ENCODE peak calls at places on chromosomes 3 and 15, in nine cellular contexts. S is testis, F is lung, M is uterus, X is tibial nerve, V is A673, T is breast epithelium, Y is IMR-90, W is mammary epithelial cell. P is an unnamed sample. For H3K4me1 and H3K36me3, the result is how much of the 10 kb centered on the place peaks cover.

GRCh38 chr15:69009353-69009752 is 5.1 kb upstream of the NOX5 start:
- DNase-seq in Y (no peak), W (no peak), T (no peak), X (no peak), M (no peak), F (no peak), V (no peak), S (no peak), P (no peak)

GRCh38 chr3:176430244-176430893 is 766.9 kb downstream of the TBL1XR1 start:
- DNase-seq in F (no peak), M (no peak), Y (peak), V (peak), T (no peak), S (peak), X (peak), W (peak), P (no peak)

GRCh38 chr3:72299321-72299802 is 514.4 kb upstream of the PROK2 start:
- DNase-seq in W (peak), X (no peak), S (no peak), Y (peak), T (no peak), F (no peak), M (peak), V (no peak), P (no peak)

GRCh38 chr3:173733029-173733652 is 335.6 kb downstream of the NLGN1 start:
- DNase-seq in X (peak), Y (peak), M (no peak), F (no peak), T (no peak), S (peak), V (peak), W (no peak), P (no peak)

GRCh38 chr3:71512000-71512399 is 71.5 kb downstream of the FOXP1 start:
- DNase-seq in M (no peak), W (no peak), Y (no peak), T (no peak), S (no peak), X (no peak), F (no peak), V (no peak), P (no peak)

GRCh38 chr3:110311526-110311925 is 760.1 kb upstream of the NECTIN3 start:
- DNase-seq in W (no peak), M (no peak), V (no peak), S (no peak), X (no peak), T (no peak), Y (no peak), F (no peak), P (no peak)

GRCh38 chr3:12675115-12675810 is 11.3 kb upstream of the RAF1 start:
- DNase-seq in M (no peak), Y (no peak), W (no peak), F (no peak), S (no peak), X (no peak), T (no peak), V (no peak), P (no peak)

GRCh38 chr3:16143870-16144568 is 30.5 kb upstream of the GALNT15 start:
- DNase-seq in F (no peak), X (no peak), Y (no peak), V (no peak), M (no peak), W (no peak), T (no peak), S (no peak), P (no peak)

GRCh38 chr3:37183976-37184375 is 9.6 kb upstream of the LRRFIP2 start:
- DNase-seq in F (no peak), M (no peak), S (no peak), V (no peak), Y (no peak), T (peak), W (peak), X (peak), P (no peak)

GRCh38 chr3:14508966-14509795 is 31.0 kb downstream of the GRIP2 start:
- DNase-seq in M (peak), Y (peak), S (peak), F (peak), V (peak), X (peak), T (no peak), W (no peak), P (peak)

GRCh38 chr3:127413318-127413673 is 125.5 kb upstream of the PRR20G start:
- DNase-seq in M (no peak), F (peak), S (no peak), T (no peak), V (no peak), W (no peak), X (peak), Y (no peak), P (no peak)

GRCh38 chr15:63339836-63340235 is 41.8 kb downstream of the CA12 start:
- DNase-seq in W (no peak), F (no peak), Y (no peak), X (no peak), M (no peak), S (no peak), T (no peak), V (no peak), P (no peak)

GRCh38 chr3:136898954-136899353 is 36.9 kb downstream of the NCK1 start:
- DNase-seq in M (no peak), V (no peak), S (no peak), Y (peak), X (no peak), T (no peak), W (no peak), F (no peak), P (no peak)

GRCh38 chr3:175193815-175194518 is 334.8 kb downstream of the NAALADL2 start:
- DNase-seq in S (no peak), V (no peak), X (no peak), F (no peak), Y (peak), M (no peak), W (peak), T (no peak), P (no peak)

GRCh38 chr15:57697588-57697987 is 8.9 kb upstream of the POLR2M start:
- DNase-seq in F (no peak), V (no peak), M (no peak), S (no peak), X (no peak), T (no peak), Y (peak), W (no peak), P (no peak)

GRCh38 chr3:43765417-43766030 is 74.8 kb downstream of the ABHD5 start:
- DNase-seq in F (no peak), M (no peak), V (no peak), Y (peak), W (no peak), X (peak), S (no peak), T (no peak), P (no peak)

GRCh38 chr15:74995779-74996765 is 709 bp downstream of the SCAMP5 start:
- DNase-seq in X (no peak), F (no peak), M (no peak), W (no peak), V (no peak), S (peak), T (no peak), Y (no peak), P (peak)

GRCh38 chr15:80549712-80550111 is 145.4 kb upstream of the ABHD17C start:
- DNase-seq in V (no peak), S (no peak), M (no peak), X (no peak), Y (no peak), F (no peak), W (peak), T (no peak), P (no peak)

GRCh38 chr3:65575376-65575840 is 463.3 kb downstream of the MAGI1 start:
- DNase-seq in V (no peak), X (no peak), T (no peak), W (peak), F (no peak), S (no peak), Y (peak), M (no peak), P (no peak)

GRCh38 chr15:40308844-40309189 is 1.1 kb upstream of the PLCB2 start:
- DNase-seq in S (no peak), V (no peak), Y (no peak), T (no peak), M (no peak), F (peak), W (no peak), X (no peak), P (no peak)

GRCh38 chr3:63565220-63565619 is 87.3 kb upstream of the SNTN start:
- DNase-seq in Y (no peak), W (no peak), M (no peak), F (no peak), V (peak), S (no peak), T (no peak), X (no peak), P (no peak)

GRCh38 chr3:62873672-62874397 is 1.4 kb downstream of the CADPS start:
- DNase-seq in X (no peak), W (no peak), V (peak), T (no peak), Y (no peak), S (peak), M (no peak), F (no peak), P (peak)

GRCh38 chr3:81308296-81308695 is 453.1 kb downstream of the GBE1 start:
- DNase-seq in F (no peak), V (no peak), S (no peak), W (no peak), X (no peak), T (no peak), Y (peak), M (no peak), P (no peak)

GRCh38 chr15:66084704-66085103 is 168.8 kb downstream of the MEGF11 start:
- DNase-seq in W (no peak), F (no peak), S (no peak), M (no peak), T (no peak), Y (no peak), X (no peak), V (no peak), P (no peak)

GRCh38 chr3:189908646-189909045 is 212.1 kb downstream of the P3H2 start:
- DNase-seq in Y (peak), W (peak), S (no peak), M (no peak), T (no peak), F (no peak), V (peak), X (no peak), P (no peak)

GRCh38 chr3:196842567-196843434 is 24.9 kb upstream of the SENP5 start:
- DNase-seq in M (no peak), S (no peak), T (no peak), W (no peak), V (no peak), F (no peak), Y (no peak), X (no peak), P (no peak)

GRCh38 chr15:51094606-51095569 is at the start of gene TNFAIP8L3:
- DNase-seq in V (peak), X (no peak), S (peak), W (peak), F (peak), T (no peak), Y (no peak), M (peak), P (peak)

GRCh38 chr15:58203537-58203936 is 65.4 kb downstream of the AQP9 start:
- DNase-seq in T (no peak), F (no peak), V (peak), Y (peak), S (no peak), X (no peak), M (no peak), W (no peak), P (no peak)

GRCh38 chr3:109059289-109059688 is 58.6 kb downstream of the MORC1 start:
- DNase-seq in V (no peak), F (no peak), S (no peak), M (no peak), T (no peak), W (no peak), Y (no peak), X (no peak), P (no peak)

GRCh38 chr3:40770046-40770445 is 245.3 kb downstream of the ZNF621 start:
- DNase-seq in V (no peak), Y (no peak), F (no peak), T (no peak), M (no peak), X (no peak), W (no peak), S (peak), P (no peak)

GRCh38 chr3:125202197-125202596 is 10.4 kb downstream of the SLC12A8 start:
- DNase-seq in V (no peak), Y (peak), W (no peak), M (no peak), F (no peak), X (no peak), T (no peak), S (no peak), P (no peak)

GRCh38 chr3:49199900-49200281 is 28.5 kb downstream of the KLHDC8B start:
- DNase-seq in X (no peak), S (no peak), F (no peak), W (no peak), Y (no peak), V (no peak), M (no peak), T (no peak), P (no peak)

GRCh38 chr15:80712956-80713355 is 17.8 kb downstream of the ABHD17C start:
- DNase-seq in F (no peak), M (no peak), X (no peak), Y (peak), W (no peak), T (no peak), S (no peak), V (no peak), P (no peak)

GRCh38 chr3:66693461-66693912 is 192.7 kb upstream of the LRIG1 start:
- DNase-seq in F (no peak), Y (peak), X (peak), T (no peak), V (peak), M (peak), S (peak), W (no peak), P (no peak)

GRCh38 chr3:9074079-9074478 is 110.8 kb upstream of the RAD18 start:
- DNase-seq in Y (peak), W (no peak), T (no peak), V (no peak), S (no peak), F (no peak), X (no peak), M (no peak), P (no peak)

GRCh38 chr3:158105124-158105709 is 1.0 kb downstream of the SHOX2 start:
- DNase-seq in X (peak), W (peak), T (no peak), F (no peak), V (no peak), Y (no peak), M (peak), S (no peak), P (no peak)

GRCh38 chr3:106013971-106014370 is 145.2 kb upstream of the CBLB start:
- DNase-seq in W (peak), F (no peak), Y (peak), T (no peak), M (no peak), V (no peak), S (no peak), X (peak), P (no peak)

GRCh38 chr15:33045066-33045810 is 149.3 kb downstream of the FMN1 start:
- DNase-seq in W (no peak), T (no peak), V (peak), S (no peak), F (no peak), X (no peak), M (no peak), Y (peak), P (no peak)

GRCh38 chr3:143173242-143173641 is 53.7 kb downstream of the CHST2 start:
- DNase-seq in X (no peak), S (no peak), F (no peak), T (no peak), Y (no peak), M (no peak), W (no peak), V (no peak), P (no peak)
- H3K27ac ChIP-seq in X (no peak), S (no peak), F (no peak), T (no peak), Y (no peak), M (no peak), W (no peak), V (no peak), P (peak)

GRCh38 chr15:93359780-93360161 is 270.8 kb upstream of the RGMA start:
- DNase-seq in F (no peak), V (no peak), T (no peak), X (no peak), Y (no peak), M (no peak), W (no peak), S (no peak), P (no peak)
- H3K4me1 ChIP-seq in F (under half), V (under half), T (under half), X (under half), Y (under half), M (under half), W (under half), S (under half), P (under half)

GRCh38 chr3:101732240-101732641 is 7.8 kb downstream of the CEP97 start:
- DNase-seq in M (no peak), F (no peak), T (no peak), X (no peak), Y (no peak), S (no peak), V (no peak), W (no peak), P (no peak)
- H3K36me3 ChIP-seq in M (under half), F (under half), T (under half), X (half or more), Y (under half), S (under half), V (half or more), W (under half), P (half or more)

GRCh38 chr15:41566121-41566885 is 7.3 kb downstream of the TYRO3 start:
- DNase-seq in Y (no peak), M (no peak), V (peak), T (no peak), F (no peak), W (no peak), S (no peak), X (no peak), P (no peak)

GRCh38 chr15:41567261-41567660 is 8.2 kb downstream of the TYRO3 start:
- DNase-seq in Y (no peak), M (no peak), V (no peak), F (no peak), W (no peak), S (no peak), X (no peak), T (no peak), P (no peak)

GRCh38 chr15:41570764-41571163 is 11.8 kb downstream of the TYRO3 start:
- DNase-seq in M (no peak), X (no peak), V (no peak), S (no peak), F (no peak), T (no peak), W (no peak), Y (no peak), P (no peak)

GRCh38 chr15:41567870-41568269 is 8.9 kb downstream of the TYRO3 start:
- DNase-seq in M (no peak), T (no peak), W (no peak), S (no peak), Y (no peak), F (no peak), X (no peak), V (no peak), P (no peak)

GRCh38 chr15:41568350-41569017 is 9.5 kb downstream of the TYRO3 start:
- DNase-seq in W (no peak), S (peak), T (no peak), V (no peak), F (no peak), Y (peak), M (no peak), X (no peak), P (no peak)
- H3K27ac ChIP-seq in W (no peak), S (peak), T (no peak), V (no peak), F (no peak), Y (peak), M (no peak), X (peak), P (no peak)

GRCh38 chr3:120163816-120164215 is 69.6 kb upstream of the GSK3B start:
- DNase-seq in X (no peak), M (no peak), Y (no peak), F (no peak), V (no peak), T (no peak), W (no peak), S (no peak), P (no peak)
- H3K4me1 ChIP-seq in X (under half), M (under half), Y (under half), F (under half), V (under half), T (under half), W (under half), S (under half), P (under half)

GRCh38 chr15:24971052-24971451 is 16.3 kb downstream of the SNRPN start:
- DNase-seq in F (no peak), S (no peak), Y (no peak), M (no peak), V (no peak), W (no peak), T (no peak), X (no peak), P (no peak)
- H3K36me3 ChIP-seq in F (under half), S (under half), Y (under half), M (under half), V (under half), W (under half), T (under half), X (half or more), P (half or more)

GRCh38 chr3:130728037-130728436 is 18.6 kb downstream of the PIK3R4 start:
- DNase-seq in S (no peak), V (no peak), Y (no peak), F (no peak), T (no peak), M (no peak), X (no peak), W (no peak), P (no peak)
- H3K27ac ChIP-seq in S (no peak), V (no peak), Y (no peak), F (peak), T (no peak), M (peak), X (peak), W (no peak), P (peak)

GRCh38 chr3:188157407-188157806 is 3.5 kb downstream of the LPP start:
- DNase-seq in W (no peak), M (no peak), S (no peak), X (no peak), T (no peak), V (no peak), F (no peak), Y (no peak), P (no peak)
- H3K4me1 ChIP-seq in W (under half), M (under half), S (under half), X (under half), T (under half), V (under half), F (under half), Y (under half), P (half or more)

P was measured in heart left ventricle.